ENCODE peak calls at places on chromosomes 16 and 17, in seven cellular contexts. One of them, this sample, is unnamed.

GRCh38 chr16:19389246-19389645 is 28.4 kb upstream of the TMC5 start:
- DNase-seq in stomach: peak; percentile 83
- DNase-seq in breast epithelium: peak; percentile 70
- DNase-seq in prostate gland: peak; percentile 80
- DNase-seq in HCT116: no peak
- DNase-seq in transverse colon: peak; percentile 84
- DNase-seq in sigmoid colon: no peak
- DNase-seq in this sample: no peak

GRCh38 chr17:21351366-21352065 is 24.6 kb upstream of the KCNJ12 start:
- DNase-seq in stomach: no peak
- DNase-seq in breast epithelium: peak; percentile 28
- DNase-seq in prostate gland: no peak
- DNase-seq in HCT116: no peak
- DNase-seq in transverse colon: peak; percentile 2
- DNase-seq in sigmoid colon: peak; percentile 44
- DNase-seq in this sample: no peak

GRCh38 chr16:9050102-9050830 is 41.2 kb upstream of the HAPSTR1 start:
- DNase-seq in stomach: no peak
- DNase-seq in breast epithelium: no peak
- DNase-seq in prostate gland: no peak
- DNase-seq in HCT116: no peak
- DNase-seq in transverse colon: no peak
- DNase-seq in sigmoid colon: no peak
- DNase-seq in this sample: no peak

GRCh38 chr16:81973737-81974136 is 37.5 kb downstream of the SDR42E1 start:
- DNase-seq in stomach: no peak
- DNase-seq in breast epithelium: no peak
- DNase-seq in prostate gland: no peak
- DNase-seq in HCT116: no peak
- DNase-seq in transverse colon: no peak
- DNase-seq in sigmoid colon: no peak
- DNase-seq in this sample: no peak

GRCh38 chr17:6755731-6756184 is at the start of gene XAF1:
- DNase-seq in stomach: peak; percentile 46
- DNase-seq in breast epithelium: no peak
- DNase-seq in prostate gland: peak; percentile 25
- DNase-seq in HCT116: no peak
- DNase-seq in transverse colon: peak; percentile 52
- DNase-seq in sigmoid colon: peak; percentile 68
- DNase-seq in this sample: no peak

GRCh38 chr17:27995554-27995953 is 46.9 kb upstream of the NLK start:
- DNase-seq in stomach: no peak
- DNase-seq in breast epithelium: no peak
- DNase-seq in prostate gland: no peak
- DNase-seq in HCT116: no peak
- DNase-seq in transverse colon: no peak
- DNase-seq in sigmoid colon: no peak
- DNase-seq in this sample: no peak

GRCh38 chr17:32275060-32276042 is 9.7 kb downstream of the RHBDL3 start:
- DNase-seq in stomach: no peak
- DNase-seq in breast epithelium: no peak
- DNase-seq in prostate gland: no peak
- DNase-seq in HCT116: peak; percentile 23
- DNase-seq in transverse colon: no peak
- DNase-seq in sigmoid colon: no peak
- DNase-seq in this sample: no peak

GRCh38 chr17:82663381-82664275 is 15.4 kb upstream of the WDR45B start:
- DNase-seq in stomach: no peak
- DNase-seq in breast epithelium: no peak
- DNase-seq in prostate gland: no peak
- DNase-seq in HCT116: no peak
- DNase-seq in transverse colon: no peak
- DNase-seq in sigmoid colon: no peak
- DNase-seq in this sample: no peak

GRCh38 chr16:12158428-12158827 is 181.9 kb downstream of the SNX29 start:
- DNase-seq in stomach: no peak
- DNase-seq in breast epithelium: no peak
- DNase-seq in prostate gland: no peak
- DNase-seq in HCT116: no peak
- DNase-seq in transverse colon: no peak
- DNase-seq in sigmoid colon: no peak
- DNase-seq in this sample: no peak

GRCh38 chr16:85055503-85056210 is 28.1 kb downstream of the KIAA0513 start:
- DNase-seq in stomach: peak; percentile 64
- DNase-seq in breast epithelium: peak; percentile 64
- DNase-seq in prostate gland: peak; percentile 47
- DNase-seq in HCT116: no peak
- DNase-seq in transverse colon: peak; percentile 72
- DNase-seq in sigmoid colon: no peak
- DNase-seq in this sample: no peak

GRCh38 chr16:88672776-88673175 is 9.9 kb upstream of the MVD start:
- DNase-seq in stomach: no peak
- DNase-seq in breast epithelium: no peak
- DNase-seq in prostate gland: no peak
- DNase-seq in HCT116: peak; percentile 39
- DNase-seq in transverse colon: no peak
- DNase-seq in sigmoid colon: no peak
- DNase-seq in this sample: no peak

GRCh38 chr17:48483471-48484131 is 47.2 kb downstream of the HOXB1 start:
- DNase-seq in stomach: no peak
- DNase-seq in breast epithelium: no peak
- DNase-seq in prostate gland: peak; percentile 15
- DNase-seq in HCT116: peak; percentile 95
- DNase-seq in transverse colon: peak; percentile 38
- DNase-seq in sigmoid colon: peak; percentile 79
- DNase-seq in this sample: no peak

GRCh38 chr17:76432004-76432403 is 20.9 kb downstream of the UBE2O start:
- DNase-seq in stomach: no peak
- DNase-seq in breast epithelium: no peak
- DNase-seq in prostate gland: no peak
- DNase-seq in HCT116: no peak
- DNase-seq in transverse colon: no peak
- DNase-seq in sigmoid colon: no peak
- DNase-seq in this sample: no peak

GRCh38 chr17:76426853-76427252 is 26.1 kb downstream of the UBE2O start:
- DNase-seq in stomach: no peak
- DNase-seq in breast epithelium: no peak
- DNase-seq in prostate gland: no peak
- DNase-seq in HCT116: no peak
- DNase-seq in transverse colon: no peak
- DNase-seq in sigmoid colon: no peak
- DNase-seq in this sample: no peak

GRCh38 chr17:76431509-76431908 is 21.4 kb downstream of the UBE2O start:
- DNase-seq in stomach: no peak
- DNase-seq in breast epithelium: no peak
- DNase-seq in prostate gland: no peak
- DNase-seq in HCT116: no peak
- DNase-seq in transverse colon: no peak
- DNase-seq in sigmoid colon: no peak
- DNase-seq in this sample: no peak

GRCh38 chr17:76427457-76428231 is 25.3 kb downstream of the UBE2O start:
- DNase-seq in stomach: no peak
- DNase-seq in breast epithelium: no peak
- DNase-seq in prostate gland: no peak
- DNase-seq in HCT116: no peak
- DNase-seq in transverse colon: peak; percentile 42
- DNase-seq in sigmoid colon: no peak
- DNase-seq in this sample: no peak

DNA sequence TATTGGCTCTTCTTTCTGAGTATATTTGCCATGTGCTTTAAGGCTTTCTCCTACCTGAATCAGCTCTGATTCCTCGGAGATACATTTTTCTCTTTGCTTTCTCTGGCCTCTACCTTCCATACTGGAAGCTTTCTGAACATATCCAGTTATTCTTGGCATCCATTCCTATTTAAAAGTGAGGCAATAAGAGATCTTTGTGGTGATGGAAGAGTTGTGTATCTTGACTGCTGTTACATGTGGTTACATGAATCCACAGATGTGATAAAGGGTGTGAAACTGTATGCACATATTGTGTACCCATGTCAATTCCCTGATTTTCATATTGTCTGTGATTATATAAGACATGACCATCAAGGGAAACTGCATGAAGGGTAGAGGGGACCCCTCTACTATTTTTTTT is 24.4 kb downstream of the UBE2O start:
- DNase-seq in stomach: no peak
- DNase-seq in breast epithelium: no peak
- DNase-seq in prostate gland: no peak
- DNase-seq in HCT116: no peak
- DNase-seq in transverse colon: no peak
- DNase-seq in sigmoid colon: no peak
- DNase-seq in this sample: no peak
- H3K4me1 ChIP-seq in stomach: peaks cover 3% of the 10 kb centered on the region
- H3K4me1 ChIP-seq in breast epithelium: peaks cover 4% of the 10 kb centered on the region
- H3K4me1 ChIP-seq in prostate gland: no peaks in the 10 kb centered on the region
- H3K4me1 ChIP-seq in HCT116: no peaks in the 10 kb centered on the region
- H3K4me1 ChIP-seq in transverse colon: peaks cover 19% of the 10 kb centered on the region
- H3K4me1 ChIP-seq in sigmoid colon: no peaks in the 10 kb centered on the region
- H3K4me1 ChIP-seq in this sample: peaks cover 20% of the 10 kb centered on the region

GRCh38 chr17:40113110-40113960 is 8.4 kb upstream of the MSL1 start:
- DNase-seq in stomach: peak; percentile 95
- DNase-seq in breast epithelium: peak; percentile 93
- DNase-seq in prostate gland: peak; percentile 95
- DNase-seq in HCT116: peak; percentile 87
- DNase-seq in transverse colon: peak; percentile 97
- DNase-seq in sigmoid colon: peak; percentile 98
- DNase-seq in this sample: peak; percentile 98
- TF ChIP-seq POLR2A in stomach: no peak
- TF ChIP-seq POLR2A in breast epithelium: no peak
- TF ChIP-seq POLR2A in prostate gland: peak; percentile 22
- TF ChIP-seq POLR2A in HCT116: no peak
- TF ChIP-seq POLR2A in transverse colon: peak; percentile 66
- TF ChIP-seq POLR2A in sigmoid colon: peak; percentile 6
- TF ChIP-seq POLR2A in this sample: no peak

GRCh38 chr17:77872714-77873517 is 85.6 kb upstream of the TNRC6C start:
- DNase-seq in stomach: no peak
- DNase-seq in breast epithelium: no peak
- DNase-seq in prostate gland: no peak
- DNase-seq in HCT116: no peak
- DNase-seq in transverse colon: no peak
- DNase-seq in sigmoid colon: no peak
- DNase-seq in this sample: no peak
- TF ChIP-seq POLR2AphosphoS5 in stomach: no peak
- TF ChIP-seq POLR2AphosphoS5 in breast epithelium: no peak
- TF ChIP-seq POLR2AphosphoS5 in prostate gland: no peak
- TF ChIP-seq POLR2AphosphoS5 in HCT116: no peak
- TF ChIP-seq POLR2AphosphoS5 in transverse colon: no peak
- TF ChIP-seq POLR2AphosphoS5 in sigmoid colon: no peak
- TF ChIP-seq POLR2AphosphoS5 in this sample: no peak

GRCh38 chr17:34998205-34998604 is 17.9 kb downstream of the LIG3 start:
- DNase-seq in stomach: peak; percentile 70
- DNase-seq in breast epithelium: no peak
- DNase-seq in prostate gland: peak; percentile 49
- DNase-seq in HCT116: peak; percentile 38
- DNase-seq in transverse colon: peak; percentile 80
- DNase-seq in sigmoid colon: peak; percentile 89
- DNase-seq in this sample: peak; percentile 93

GRCh38 chr17:34999456-34999855 is 19.1 kb downstream of the LIG3 start:
- DNase-seq in stomach: no peak
- DNase-seq in breast epithelium: no peak
- DNase-seq in prostate gland: no peak
- DNase-seq in HCT116: no peak
- DNase-seq in transverse colon: no peak
- DNase-seq in sigmoid colon: no peak
- DNase-seq in this sample: no peak

GRCh38 chr17:35002876-35003551 is 22.7 kb downstream of the LIG3 start:
- DNase-seq in stomach: peak; percentile 77
- DNase-seq in breast epithelium: no peak
- DNase-seq in prostate gland: peak; percentile 72
- DNase-seq in HCT116: no peak
- DNase-seq in transverse colon: no peak
- DNase-seq in sigmoid colon: peak; percentile 89
- DNase-seq in this sample: no peak

GRCh38 chr17:35003778-35004177 is 23.5 kb downstream of the LIG3 start:
- DNase-seq in stomach: no peak
- DNase-seq in breast epithelium: no peak
- DNase-seq in prostate gland: no peak
- DNase-seq in HCT116: no peak
- DNase-seq in transverse colon: no peak
- DNase-seq in sigmoid colon: no peak
- DNase-seq in this sample: no peak

GRCh38 chr17:35001549-35001948 is 21.2 kb downstream of the LIG3 start:
- DNase-seq in stomach: no peak
- DNase-seq in breast epithelium: no peak
- DNase-seq in prostate gland: no peak
- DNase-seq in HCT116: no peak
- DNase-seq in transverse colon: no peak
- DNase-seq in sigmoid colon: no peak
- DNase-seq in this sample: no peak
- H3K4me1 ChIP-seq in stomach: peaks cover 43% of the 10 kb centered on the region
- H3K4me1 ChIP-seq in breast epithelium: peaks cover 9% of the 10 kb centered on the region
- H3K4me1 ChIP-seq in prostate gland: peaks cover 27% of the 10 kb centered on the region
- H3K4me1 ChIP-seq in HCT116: no peaks in the 10 kb centered on the region
- H3K4me1 ChIP-seq in transverse colon: peaks cover 6% of the 10 kb centered on the region
- H3K4me1 ChIP-seq in sigmoid colon: no peaks in the 10 kb centered on the region
- H3K4me1 ChIP-seq in this sample: peaks cover 57% of the 10 kb centered on the region

DNA sequence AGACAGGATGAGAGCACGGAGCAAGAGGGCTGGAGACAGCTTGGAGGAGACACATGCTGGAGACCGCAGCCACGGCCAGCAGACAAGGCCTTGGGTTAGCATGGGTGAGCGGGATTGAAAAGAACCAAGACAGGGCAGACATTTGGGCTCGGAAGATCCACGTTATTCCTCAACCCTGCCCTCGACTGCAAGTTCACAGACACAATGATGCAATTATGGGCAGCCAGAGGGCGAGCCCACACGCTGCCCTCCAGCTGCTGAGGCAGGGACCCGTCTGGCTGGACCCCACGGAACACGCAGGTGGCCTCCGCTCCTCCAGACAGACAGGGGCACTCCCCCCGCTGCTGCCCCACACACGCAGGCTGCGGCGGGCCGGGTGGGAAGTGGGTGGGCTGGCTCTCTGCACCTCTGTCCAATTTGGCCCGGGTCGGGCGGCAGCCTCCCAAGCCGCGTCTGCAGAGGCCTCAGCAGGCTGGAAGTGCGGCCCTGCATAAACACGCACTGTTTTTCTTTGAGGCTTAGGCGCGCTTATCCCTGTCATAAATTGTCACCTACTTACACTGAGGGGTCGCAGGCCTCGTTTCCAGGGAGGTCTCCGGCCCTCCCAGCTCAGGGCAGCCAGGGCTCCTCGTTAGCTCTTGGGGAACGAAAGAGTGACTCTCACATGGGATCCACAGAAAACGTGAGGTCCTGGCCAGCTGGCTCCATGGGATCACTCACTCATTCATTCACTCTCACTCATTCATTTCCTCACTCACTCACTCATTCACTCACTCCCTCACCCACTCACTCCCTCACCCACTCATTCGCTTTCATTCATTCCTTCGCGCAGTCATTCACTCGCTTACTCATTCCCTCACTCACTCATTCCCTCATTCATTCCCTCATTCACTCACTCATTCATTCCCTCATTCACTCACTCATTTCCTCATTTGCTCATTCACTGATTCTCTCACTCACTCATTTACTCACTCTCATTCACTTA is 303.9 kb downstream of the C16orf95 start:
- DNase-seq in stomach: no peak
- DNase-seq in breast epithelium: no peak
- DNase-seq in prostate gland: no peak
- DNase-seq in HCT116: no peak
- DNase-seq in transverse colon: no peak
- DNase-seq in sigmoid colon: no peak
- DNase-seq in this sample: no peak
- TF ChIP-seq POLR2A in stomach: no peak
- TF ChIP-seq POLR2A in breast epithelium: no peak
- TF ChIP-seq POLR2A in prostate gland: no peak
- TF ChIP-seq POLR2A in HCT116: no peak
- TF ChIP-seq POLR2A in transverse colon: no peak
- TF ChIP-seq POLR2A in sigmoid colon: no peak
- TF ChIP-seq POLR2A in this sample: no peak